ENCODE peak calls at places on chromosomes 2 and 18, in four cellular contexts. X is GM12878, E is K562, P is SK-N-SH. V is an unnamed sample.

GRCh38 chr2:18119883-18120282 is 241.4 kb downstream of the KCNS3 start:
- DNase-seq in E (no peak), P (no peak), X (no peak), V (no peak)

GRCh38 chr2:107717666-107718065 is 109.0 kb upstream of the RGPD4 start:
- DNase-seq in X (no peak), E (no peak), P (no peak), V (no peak)

GRCh38 chr2:68971591-68972231 is 2.7 kb upstream of the GKN1 start:
- DNase-seq in E (no peak), X (no peak), P (no peak), V (no peak)

GRCh38 chr2:170554278-170554955 is 160.7 kb upstream of the SP5 start:
- DNase-seq in E (no peak), P (no peak), X (no peak), V (no peak)

GRCh38 chr2:1680222-1681016 is 63.9 kb downstream of the PXDN start:
- DNase-seq in E (no peak), P (no peak), X (no peak), V (no peak)

GRCh38 chr2:109256921-109257320 is 127.9 kb downstream of the SH3RF3 start:
- DNase-seq in P (no peak), E (no peak), X (no peak), V (no peak)

GRCh38 chr2:224545884-224546644 is 39.1 kb downstream of the CUL3 start:
- DNase-seq in E (no peak), X (no peak), P (no peak), V (no peak)

GRCh38 chr18:7447629-7448028 is 119.5 kb upstream of the PTPRM start:
- DNase-seq in P (no peak), E (no peak), X (no peak), V (no peak)

DNA sequence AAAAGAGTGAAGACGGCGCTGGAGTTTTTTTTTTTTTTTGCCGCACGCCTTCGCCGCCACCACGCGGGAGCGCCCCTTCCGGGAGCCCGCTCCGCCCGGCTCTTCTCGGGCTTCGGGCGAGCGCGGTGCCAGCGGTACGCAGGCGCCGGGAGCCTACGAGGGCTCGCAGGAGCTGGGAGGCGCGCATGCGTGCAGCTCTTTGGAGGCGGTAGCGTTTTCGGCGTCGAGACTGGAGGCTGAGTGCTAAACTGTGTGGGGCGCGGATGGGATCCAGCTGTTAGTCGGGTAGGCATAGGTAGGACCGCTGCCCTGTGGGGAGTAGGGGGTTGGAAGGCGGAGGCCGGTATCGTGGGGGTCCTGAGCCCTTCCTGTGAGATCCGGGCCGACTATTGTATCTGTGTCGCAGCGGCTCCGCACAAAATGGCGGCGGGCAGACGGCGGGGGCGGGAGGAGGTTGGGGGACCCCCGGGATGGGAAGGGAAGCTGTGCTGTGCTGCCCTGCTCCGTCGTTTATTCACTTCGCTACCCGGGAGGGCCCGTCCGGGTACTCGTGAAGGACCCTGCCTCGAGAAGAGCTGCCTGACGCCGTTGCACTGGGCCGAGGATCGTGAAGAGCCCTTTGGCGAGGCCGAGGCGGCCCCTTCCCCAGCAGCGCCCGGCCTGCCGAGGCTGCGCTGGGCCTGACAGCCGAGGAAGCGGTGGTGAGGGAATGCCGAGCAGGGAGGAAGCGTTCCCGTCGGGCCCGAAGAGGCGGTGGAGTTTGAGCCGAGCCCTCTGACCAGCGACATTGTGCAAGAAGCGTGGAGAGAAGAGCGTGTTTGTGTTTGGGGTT is at the start of gene ZNF638:
- DNase-seq in P (peak), E (peak), X (peak), V (peak)
- TF ChIP-seq EP300 in P (no peak), E (no peak), X (no peak), V (no peak)

GRCh38 chr2:100568989-100569388 is 6.2 kb downstream of the PDCL3 start:
- DNase-seq in P (no peak), E (no peak), X (no peak), V (no peak)

GRCh38 chr2:100560431-100560830 is 2.4 kb upstream of the PDCL3 start:
- DNase-seq in E (no peak), P (no peak), X (no peak), V (no peak)

GRCh38 chr2:100562613-100563406 is at the start of gene PDCL3:
- DNase-seq in X (peak), P (peak), E (peak), V (peak)

GRCh38 chr2:100561191-100561590 is 1.6 kb upstream of the PDCL3 start:
- DNase-seq in X (no peak), P (no peak), E (no peak), V (no peak)

DNA sequence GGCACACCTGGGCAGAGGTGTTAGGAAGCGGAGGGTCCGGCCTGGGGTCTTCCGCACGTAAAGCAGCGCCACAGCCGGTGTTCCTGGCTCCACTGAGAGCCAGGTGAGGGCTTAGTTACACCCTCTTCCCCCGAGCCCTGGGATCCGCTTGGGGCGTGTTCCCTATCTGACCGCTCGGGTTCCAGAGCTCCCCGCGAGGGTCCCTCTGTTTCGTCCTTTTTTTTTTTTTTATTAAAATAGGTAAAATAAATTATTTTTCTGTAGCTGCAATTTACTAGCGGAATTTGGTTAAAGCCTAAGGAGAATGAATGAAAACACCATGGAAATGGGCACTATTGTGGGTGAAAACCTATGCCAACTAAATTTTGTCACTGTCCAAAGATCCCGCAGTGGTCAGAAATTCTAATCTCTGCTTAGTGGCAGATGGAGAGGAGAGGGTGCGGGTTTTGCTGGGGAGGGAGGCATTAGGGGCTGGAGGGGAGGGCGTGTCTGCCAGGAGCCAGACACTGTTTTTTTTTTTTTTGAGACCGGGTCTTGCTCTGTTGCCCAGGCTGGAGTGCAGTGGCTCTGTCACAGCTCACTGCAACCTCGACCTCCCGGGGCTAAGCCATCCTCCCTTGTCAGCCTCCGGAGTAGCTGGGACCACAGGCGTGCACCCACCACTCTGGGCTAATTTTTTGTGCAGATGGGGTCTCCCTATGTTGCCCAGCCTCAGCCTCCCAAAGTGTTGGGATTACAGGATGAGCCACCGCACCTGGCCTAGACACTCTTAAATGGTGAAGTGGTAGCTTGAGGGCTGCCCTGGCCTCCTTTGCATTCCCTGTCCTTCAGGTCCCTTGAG is 834 bp downstream of the PDCL3 start:
- DNase-seq in X (no peak), E (peak), P (peak), V (no peak)
- TF ChIP-seq JUND in X (no peak), E (no peak), P (no peak), V (no peak)

GRCh38 chr2:99354060-99354459 is 16.9 kb downstream of the EIF5B start:
- DNase-seq in X (no peak), P (no peak), E (no peak), V (no peak)
- TF ChIP-seq NRF1 in X (no peak), P (no peak), E (no peak), V (no peak)

DNA sequence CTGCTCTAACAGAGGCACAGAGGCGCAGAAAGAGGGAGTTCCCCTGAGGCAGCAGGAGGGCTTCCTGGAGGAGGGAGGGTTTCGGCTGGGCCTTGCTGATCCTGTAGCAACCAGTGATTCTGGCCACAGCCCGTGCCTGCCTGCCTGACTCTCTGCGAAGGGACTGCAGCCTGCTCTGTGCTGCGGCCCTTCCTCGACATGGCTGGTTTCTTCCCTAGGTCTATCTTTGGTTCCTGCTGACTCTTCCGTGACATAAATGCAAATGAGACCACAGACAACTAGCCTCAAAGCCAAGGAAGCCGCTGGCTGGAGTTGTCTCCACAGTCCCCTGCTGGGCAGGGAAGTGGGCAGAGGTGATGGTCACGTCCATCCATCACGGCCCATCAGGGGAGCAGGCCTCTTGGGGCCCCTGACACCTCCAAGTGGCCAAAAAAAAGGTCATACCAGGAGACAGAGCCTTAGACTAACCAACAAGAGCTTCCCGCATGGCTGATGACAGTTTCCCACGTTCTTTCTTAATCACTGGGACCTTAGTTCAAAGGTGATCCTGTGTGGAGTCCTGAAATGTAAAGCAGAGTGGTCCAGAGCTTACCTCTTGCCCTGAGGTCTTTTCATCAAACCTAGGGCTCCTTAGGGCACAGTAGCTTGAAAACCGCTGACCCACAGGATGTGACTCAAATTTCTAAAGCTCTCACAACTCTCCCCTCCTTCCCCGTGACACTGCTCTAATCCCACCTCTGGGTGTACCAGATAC is 55.3 kb downstream of the HS1BP3 start:
- DNase-seq in P (no peak), X (peak), E (no peak), V (no peak)
- TF ChIP-seq EP300 in P (no peak), X (peak), E (peak), V (no peak)

GRCh38 chr2:239647037-239647436 is 246.2 kb upstream of the HDAC4 start:
- DNase-seq in P (no peak), E (no peak), X (no peak), V (no peak)
- TF ChIP-seq JUND in P (no peak), E (no peak), X (no peak), V (no peak)

V was measured in H1.